ENCODE peak calls at places on chromosome 20, in five cellular contexts. N, I, R, L and F are unnamed samples.

GRCh38 chr20:36975085-36975829 is 23.7 kb upstream of the SAMHD1 start:
- DNase-seq in I (no peak), N (no peak), R (no peak), L (peak; percentile 67), F (no peak)

GRCh38 chr20:59184880-59185447 is 21.3 kb downstream of the ZNF831 start:
- DNase-seq in R (no peak), I (no peak), L (no peak), N (no peak), F (no peak)

GRCh38 chr20:36092424-36093024 is 62.0 kb upstream of the EPB41L1 start:
- DNase-seq in R (peak; percentile 23), N (peak; percentile 18), I (peak; percentile 53), L (no peak), F (peak; percentile 32)

GRCh38 chr20:32477594-32478512 is 107.3 kb downstream of the NOL4L start:
- DNase-seq in R (no peak), L (no peak), N (peak; percentile 20), I (peak; percentile 75), F (no peak)

GRCh38 chr20:11982289-11982957 is 64.7 kb downstream of the BTBD3 start:
- DNase-seq in N (no peak), R (no peak), L (no peak), I (peak; percentile 55), F (no peak)

GRCh38 chr20:17570347-17571152 is 675 bp downstream of the DSTN start:
- DNase-seq in R (peak; percentile 67), L (peak; percentile 34), I (peak; percentile 58), N (peak; percentile 75), F (peak; percentile 75)

GRCh38 chr20:20448891-20449290 is 81.0 kb downstream of the INSM1 start:
- DNase-seq in I (no peak), N (no peak), L (no peak), R (no peak), F (no peak)

GRCh38 chr20:31473331-31474096 is 1.4 kb downstream of the DEFB124 start:
- DNase-seq in I (no peak), L (no peak), N (no peak), R (no peak), F (no peak)

GRCh38 chr20:62624325-62624690 is 18.0 kb upstream of the SLCO4A1 start:
- DNase-seq in R (no peak), I (peak; percentile 71), L (peak; percentile 53), N (peak; percentile 37), F (no peak)

GRCh38 chr20:61833807-61834610 is 231.7 kb downstream of the TAF4 start:
- DNase-seq in R (no peak), L (no peak), N (no peak), I (no peak), F (no peak)

GRCh38 chr20:20364747-20365558 is 3.0 kb upstream of the INSM1 start:
- DNase-seq in R (no peak), N (no peak), I (no peak), L (no peak), F (no peak)

GRCh38 chr20:1164871-1165270 is 19.9 kb downstream of the TMEM74B start:
- DNase-seq in L (no peak), R (no peak), I (no peak), N (no peak), F (peak; percentile 17)

GRCh38 chr20:24519476-24519875 is 50.0 kb downstream of the SYNDIG1 start:
- DNase-seq in N (no peak), L (no peak), I (no peak), R (no peak), F (no peak)

GRCh38 chr20:26163890-26164289 is 467.2 kb upstream of the ZNF337 start:
- DNase-seq in L (no peak), I (no peak), R (no peak), N (no peak), F (no peak)

GRCh38 chr20:56417911-56418310 is 5.9 kb downstream of the CASS4 start:
- DNase-seq in R (no peak), N (no peak), I (no peak), L (no peak), F (no peak)

GRCh38 chr20:44411020-44411756 is 55.7 kb downstream of the HNF4A start:
- DNase-seq in R (no peak), N (peak; percentile 51), I (peak; percentile 59), L (no peak), F (no peak)

GRCh38 chr20:23744726-23745646 is 5.7 kb downstream of the CST1 start:
- DNase-seq in R (no peak), I (no peak), N (no peak), L (no peak), F (no peak)

GRCh38 chr20:17676942-17677341 is 5.1 kb downstream of the RRBP1 start:
- DNase-seq in R (no peak), L (no peak), I (no peak), N (no peak), F (no peak)

GRCh38 chr20:31559704-31560093 is 45.4 kb upstream of the ID1 start:
- DNase-seq in R (no peak), L (no peak), N (no peak), I (no peak), F (no peak)

GRCh38 chr20:63831696-63832686 is 927 bp upstream of the ZBTB46 start:
- DNase-seq in N (peak; percentile 66), I (peak; percentile 51), R (peak; percentile 68), L (no peak), F (no peak)

GRCh38 chr20:11101243-11101642 is 427.4 kb upstream of the JAG1 start:
- DNase-seq in I (no peak), N (no peak), L (no peak), R (no peak), F (no peak)

GRCh38 chr20:25251019-25251418 is 3.1 kb downstream of the PYGB start:
- DNase-seq in L (no peak), I (no peak), N (no peak), R (no peak), F (no peak)

GRCh38 chr20:60765821-60766403 is 486.1 kb upstream of the CDH4 start:
- DNase-seq in R (no peak), N (no peak), L (no peak), I (no peak), F (no peak)

GRCh38 chr20:36821964-36822437 is 48.4 kb upstream of the DSN1 start:
- DNase-seq in L (no peak), N (no peak), I (peak; percentile 38), R (no peak), F (no peak)

GRCh38 chr20:38181207-38181693 is 16.2 kb upstream of the TGM2 start:
- DNase-seq in R (peak; percentile 11), I (no peak), L (no peak), N (no peak), F (no peak)

GRCh38 chr20:25223179-25223661 is 24.7 kb upstream of the PYGB start:
- DNase-seq in R (no peak), N (no peak), L (no peak), I (peak; percentile 69), F (peak; percentile 61)

GRCh38 chr20:9408422-9409300 is 105.7 kb upstream of the LAMP5 start:
- DNase-seq in R (no peak), N (no peak), I (no peak), L (no peak), F (no peak)

GRCh38 chr20:17758512-17758911 is 58.7 kb downstream of the BANF2 start:
- DNase-seq in I (no peak), R (no peak), L (no peak), N (no peak), F (no peak)

GRCh38 chr20:63234693-63235398 is 859 bp upstream of the BIRC7 start:
- DNase-seq in I (peak; percentile 52), N (no peak), R (no peak), L (no peak), F (no peak)

GRCh38 chr20:46683939-46684750 is 5.1 kb downstream of the TP53RK start:
- DNase-seq in R (peak; percentile 56), L (no peak), N (peak; percentile 54), I (peak; percentile 67), F (peak; percentile 14)
- TF ChIP-seq POLR2A in R (no peak), L (no peak), N (no peak), I (no peak), F (no peak)

DNA sequence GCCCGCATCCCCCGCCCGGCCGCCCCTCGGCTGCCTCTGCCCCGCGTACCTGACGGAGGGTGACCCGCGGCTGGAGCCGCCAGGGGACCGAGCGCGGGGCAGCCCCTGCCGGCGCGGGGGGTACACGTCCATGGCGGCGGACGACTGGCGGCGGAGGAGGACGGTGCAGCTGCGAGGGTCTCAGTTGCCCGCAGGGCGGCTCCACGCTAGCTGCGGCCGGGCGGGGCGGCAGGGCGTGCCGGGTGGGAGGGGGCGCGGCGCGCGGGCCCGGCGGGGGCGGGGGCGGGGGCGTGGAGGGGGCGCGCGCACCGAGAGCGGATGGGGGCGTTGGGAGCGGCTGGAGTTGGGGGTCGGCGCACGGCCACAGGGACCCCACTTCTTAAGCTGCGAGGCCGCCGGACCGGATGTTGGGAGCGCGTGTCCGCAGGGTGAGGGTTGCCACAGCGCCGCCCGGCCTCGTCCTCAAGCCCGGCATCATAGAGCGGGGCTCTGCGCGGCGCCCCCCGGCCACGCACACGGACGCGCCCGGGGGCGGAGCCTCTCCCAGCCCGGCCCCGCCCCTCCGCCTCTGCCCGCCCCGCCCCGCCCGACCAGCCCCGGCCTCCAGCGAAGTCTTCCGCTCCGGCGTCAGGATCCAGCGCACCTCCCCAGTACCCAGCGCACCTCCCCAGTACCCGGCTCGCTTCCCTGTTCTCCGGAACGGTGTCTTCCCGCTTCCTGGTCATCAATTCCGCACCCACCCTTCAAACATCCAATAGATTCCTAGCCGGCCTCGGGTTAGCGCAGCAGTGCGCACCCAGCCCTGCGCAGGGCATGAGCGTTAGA is at the start of gene DNAAF9:
- DNase-seq in R (peak; percentile 73), L (peak; percentile 75), N (peak; percentile 81), I (peak; percentile 81), F (peak; percentile 65)
- TF ChIP-seq POLR2A in R (no peak), L (peak; percentile 56), N (peak; percentile 41), I (no peak), F (no peak)

GRCh38 chr20:3094848-3095629 is 10.5 kb upstream of the AVP start:
- DNase-seq in I (no peak), R (no peak), N (no peak), L (no peak), F (no peak)
- TF ChIP-seq POLR2A in I (no peak), R (no peak), N (no peak), L (no peak), F (no peak)

GRCh38 chr20:53829086-53829703 is 235.6 kb upstream of the ZNF217 start:
- DNase-seq in I (no peak), R (no peak), L (no peak), N (no peak), F (peak; percentile 44)
- TF ChIP-seq POLR2A in I (no peak), R (no peak), L (no peak), N (no peak), F (peak; percentile 40)

DNA sequence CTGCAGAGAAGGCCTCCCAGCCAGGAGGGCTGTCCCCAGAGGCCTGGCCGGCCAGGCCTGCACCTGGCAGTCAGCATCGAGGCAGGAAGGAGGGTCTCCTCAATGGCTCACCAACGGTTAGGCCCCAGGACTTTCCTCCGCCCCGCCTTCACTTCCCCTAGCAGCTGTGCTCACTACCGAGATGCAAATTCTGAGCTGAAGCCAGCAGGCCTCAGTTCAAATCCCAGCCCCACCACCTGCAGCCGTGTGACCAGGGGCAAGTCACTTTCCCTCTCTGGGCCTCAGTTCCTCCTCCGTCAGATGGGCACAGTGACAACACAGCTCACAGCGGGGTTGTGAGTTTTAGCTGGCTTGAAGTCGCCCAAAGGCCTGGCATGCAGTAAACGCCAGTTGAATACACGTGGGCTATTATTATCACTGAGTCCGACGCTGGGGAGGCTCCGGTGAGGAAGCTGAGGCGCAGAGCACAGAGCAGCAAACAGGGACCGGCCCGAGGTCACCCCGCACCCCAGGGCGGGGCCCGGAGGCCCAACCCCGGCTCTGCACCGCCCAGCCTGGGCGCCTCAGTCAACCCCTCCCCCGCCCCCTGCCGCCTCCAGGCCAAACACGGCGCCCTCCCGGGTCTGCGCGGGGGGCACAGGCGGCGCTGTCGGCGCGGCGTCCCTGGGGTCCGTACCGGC is 717 bp downstream of the E2F1 start:
- DNase-seq in N (peak; percentile 46), L (peak; percentile 63), R (no peak), I (no peak), F (peak; percentile 86)
- TF ChIP-seq POLR2A in N (no peak), L (no peak), R (no peak), I (no peak), F (no peak)